ENCODE peak calls at places on chromosomes 11 and 22, in six cellular contexts. C, J, G, I, V and R are unnamed samples.

GRCh38 chr11:8963569-8964323 is 496 bp downstream of the TMEM9B start:
- DNase-seq in C (peak; percentile 92), J (no peak), G (peak; percentile 85), I (peak; percentile 3), V (peak; percentile 88), R (peak; percentile 92)

GRCh38 chr11:126608626-126609010 is 253.1 kb downstream of the ST3GAL4 start:
- DNase-seq in C (no peak), J (no peak), G (no peak), I (no peak), V (no peak), R (no peak)

GRCh38 chr22:29098296-29098695 is 25.5 kb downstream of the KREMEN1 start:
- DNase-seq in C (no peak), J (no peak), G (no peak), I (no peak), V (no peak), R (no peak)

GRCh38 chr11:100297516-100297915 is 389.6 kb upstream of the ARHGAP42 start:
- DNase-seq in C (no peak), J (no peak), G (no peak), I (no peak), V (no peak), R (no peak)

GRCh38 chr22:33270596-33270995 is 212.4 kb upstream of the SYN3 start:
- DNase-seq in C (no peak), J (no peak), G (no peak), I (no peak), V (no peak), R (no peak)

GRCh38 chr11:15268598-15268997 is 153.9 kb downstream of the INSC start:
- DNase-seq in C (no peak), J (no peak), G (no peak), I (no peak), V (no peak), R (no peak)

GRCh38 chr22:17965538-17966402 is 58.6 kb downstream of the MICAL3 start:
- DNase-seq in C (no peak), J (no peak), G (no peak), I (no peak), V (no peak), R (no peak)

GRCh38 chr11:47881145-47881544 is 33.0 kb upstream of the NUP160 start:
- DNase-seq in C (no peak), J (no peak), G (no peak), I (no peak), V (no peak), R (no peak)

GRCh38 chr11:57345555-57346151 is 7.5 kb downstream of the P2RX3 start:
- DNase-seq in C (peak; percentile 90), J (peak; percentile 66), G (peak; percentile 76), I (peak; percentile 81), V (peak; percentile 81), R (peak; percentile 92)

GRCh38 chr11:42315267-42315666 is 855.8 kb upstream of the LRRC4C start:
- DNase-seq in C (no peak), J (no peak), G (no peak), I (peak; percentile 14), V (no peak), R (no peak)

GRCh38 chr11:25961539-25961938 is 370.4 kb upstream of the ANO3 start:
- DNase-seq in C (no peak), J (no peak), G (no peak), I (no peak), V (no peak), R (no peak)
- TF ChIP-seq CTCF in C (no peak), J (peak; percentile 40), G (no peak), I (no peak), V (no peak), R (peak; percentile 41)

DNA sequence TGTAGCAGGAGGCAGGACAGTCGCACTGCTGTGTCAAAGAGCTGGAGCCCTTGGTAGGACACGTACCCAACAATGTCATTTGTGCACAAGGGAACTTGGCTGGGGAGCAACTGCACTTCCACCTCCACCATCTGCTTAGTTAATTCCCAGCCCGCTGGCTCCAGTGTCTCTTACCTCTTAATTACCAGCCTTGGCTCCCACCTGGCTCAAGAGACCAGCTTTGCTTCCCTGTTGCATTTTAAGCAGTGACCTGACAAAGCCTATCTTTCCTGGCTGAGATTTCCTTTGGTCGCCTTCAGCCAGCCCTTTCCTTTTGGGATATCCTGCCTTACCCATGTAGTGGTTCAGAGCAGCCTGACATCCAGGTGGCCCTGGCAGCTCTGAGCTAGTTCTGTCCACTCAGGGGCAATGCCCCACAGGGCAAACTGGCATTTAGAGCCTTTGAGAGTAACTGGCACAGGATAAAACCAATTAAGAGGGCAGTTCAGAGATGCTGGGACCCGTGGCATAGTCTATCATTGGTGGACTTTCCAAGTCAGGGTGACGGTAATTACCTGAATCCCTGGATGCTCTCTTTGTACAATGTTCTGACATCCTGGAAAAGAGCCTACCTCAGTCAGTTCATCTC is 212.6 kb upstream of the SORL1-AS1 start:
- DNase-seq in C (no peak), J (no peak), G (no peak), I (no peak), V (no peak), R (no peak)
- TF ChIP-seq CTCF in C (no peak), J (no peak), G (no peak), I (no peak), V (no peak), R (no peak)

GRCh38 chr22:37023743-37024338 is 4.3 kb downstream of the MPST start:
- DNase-seq in C (no peak), J (no peak), G (no peak), I (no peak), V (no peak), R (peak; percentile 93)
- TF ChIP-seq CTCF in C (no peak), J (no peak), G (no peak), I (no peak), V (no peak), R (no peak)

GRCh38 chr11:35558468-35558867 is 33.1 kb upstream of the PAMR1 start:
- DNase-seq in C (no peak), J (no peak), G (no peak), I (peak; percentile 33), V (no peak), R (no peak)
- TF ChIP-seq CTCF in C (no peak), J (no peak), G (no peak), I (no peak), V (no peak), R (no peak)

DNA sequence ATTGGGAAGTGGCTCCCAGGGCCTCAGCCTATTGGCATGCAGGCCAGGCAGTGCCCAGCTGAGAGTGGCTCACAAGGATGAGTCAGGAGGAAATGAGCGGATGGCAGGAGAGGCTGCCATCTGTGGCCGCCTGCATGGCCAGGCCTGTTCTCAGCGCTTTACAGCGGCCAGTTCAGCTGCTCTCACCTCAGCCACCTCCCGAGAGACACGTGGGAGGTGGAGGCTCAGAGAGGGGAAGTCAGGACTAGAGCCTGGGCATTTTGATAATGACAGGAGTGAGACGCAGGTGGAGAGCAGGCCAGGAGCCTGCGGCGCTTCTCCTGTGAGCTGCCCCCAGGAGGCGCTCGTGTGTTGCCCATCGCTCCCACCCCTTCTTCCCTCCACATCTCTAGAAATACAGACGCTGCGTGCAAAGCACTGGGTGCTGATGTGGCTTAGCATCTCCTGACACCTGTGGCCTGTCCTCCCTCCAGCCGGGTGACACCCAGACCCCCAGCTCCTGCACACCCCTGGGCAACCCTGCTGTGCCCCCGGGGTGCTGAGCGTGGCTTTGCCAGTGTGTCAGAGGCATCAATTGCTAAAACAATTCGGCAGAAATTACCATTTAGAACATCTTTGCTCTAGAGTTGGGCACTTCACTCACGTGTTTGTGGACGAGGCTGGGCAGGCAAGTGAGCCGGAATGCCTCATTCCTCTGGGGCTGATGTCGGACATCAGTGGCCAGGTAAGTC is 21.4 kb upstream of the PANX2 start:
- DNase-seq in C (peak; percentile 70), J (peak; percentile 52), G (peak; percentile 83), I (peak; percentile 63), V (peak; percentile 90), R (peak; percentile 68)
- TF ChIP-seq CTCF in C (peak; percentile 74), J (peak; percentile 86), G (peak; percentile 97), I (peak; percentile 22), V (peak; percentile 89), R (peak; percentile 84)

DNA sequence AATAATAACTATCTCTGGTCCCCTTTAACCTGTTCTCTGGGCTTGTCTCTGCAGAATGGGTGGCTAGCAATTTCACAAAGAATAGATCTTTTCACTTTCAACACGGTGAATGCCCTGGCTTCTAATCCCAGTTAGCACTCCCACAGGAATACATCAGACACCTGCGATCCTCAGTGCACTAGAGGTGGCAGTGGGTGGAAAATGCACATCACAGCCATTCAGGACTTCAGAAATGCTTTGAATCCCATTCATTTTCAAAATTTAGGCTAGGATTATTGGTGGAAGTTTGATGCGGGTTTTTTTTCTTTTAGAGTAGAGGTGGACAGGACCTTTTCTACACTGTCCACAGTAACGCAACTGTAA is 55.1 kb downstream of the OPCML start:
- DNase-seq in C (no peak), J (no peak), G (no peak), I (no peak), V (no peak), R (no peak)
- TF ChIP-seq CTCF in C (no peak), J (no peak), G (no peak), I (no peak), V (no peak), R (no peak)

DNA sequence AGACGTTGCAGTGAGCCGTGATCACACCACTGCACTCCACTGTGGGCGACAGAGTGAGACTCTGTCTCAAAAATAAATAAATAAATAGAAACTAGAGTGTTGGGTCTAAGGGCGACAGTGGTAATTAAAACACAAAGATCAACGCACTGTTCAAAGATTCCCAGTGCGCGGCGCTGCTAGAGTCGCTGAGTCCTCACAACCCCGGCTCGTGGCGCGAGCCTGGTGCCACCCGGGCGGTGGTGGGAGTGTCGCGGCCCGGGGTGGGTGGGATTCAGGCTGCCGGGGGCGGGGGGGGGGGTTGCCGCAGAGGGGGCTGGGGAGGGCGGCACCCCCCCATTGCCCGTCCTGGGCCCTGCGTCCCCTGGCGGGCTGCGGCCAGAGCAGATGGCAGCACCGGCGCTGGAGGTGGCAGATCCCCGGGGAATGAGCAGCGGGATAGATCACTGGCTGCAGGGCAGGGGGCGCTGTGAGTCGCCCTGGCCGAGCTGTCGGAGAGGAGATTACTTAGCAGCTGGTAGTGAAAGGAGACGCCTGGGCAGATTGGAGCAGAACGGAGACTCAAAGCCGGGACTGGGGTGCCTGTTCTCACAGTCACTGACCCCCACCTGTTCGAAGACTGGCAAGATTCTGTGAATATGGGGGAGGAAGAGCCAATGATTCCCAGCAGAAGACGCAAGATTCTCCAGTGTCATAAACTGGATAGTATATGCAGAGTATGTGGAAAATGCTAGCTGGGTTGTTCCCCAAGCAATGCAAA is 30.2 kb upstream of the APOBEC3A start:
- DNase-seq in C (peak; percentile 89), J (peak; percentile 70), G (peak; percentile 77), I (peak; percentile 80), V (peak; percentile 77), R (peak; percentile 83)
- TF ChIP-seq CTCF in C (peak; percentile 79), J (peak; percentile 73), G (peak; percentile 71), I (peak; percentile 69), V (peak; percentile 82), R (peak; percentile 25)